ENCODE peak calls at places on chromosomes 16 and 17, in seven cellular contexts. F is cardiac muscle cell, Z is cardiac fibroblast, H is AG10803, U is Calu3, W is A549, P is Panc1. K is an unnamed sample.
A peak's percentile ranks its signal among the peaks of the same experiment; 100 is the strongest.

GRCh38 chr16:54175552-54176375 is 110.8 kb downstream of the IRX3 start:
- DNase-seq in F (no peak), Z (peak; percentile 8), H (peak; percentile 16), U (no peak), W (no peak), P (no peak), K (no peak)

GRCh38 chr17:31493656-31494155 is 102.2 kb downstream of the RAB11FIP4 start:
- DNase-seq in F (no peak), Z (no peak), H (no peak), U (no peak), W (no peak), P (no peak), K (no peak)

GRCh38 chr16:14061732-14062259 is 9.3 kb upstream of the MRTFB start:
- DNase-seq in F (no peak), Z (no peak), H (no peak), U (no peak), W (no peak), P (no peak), K (no peak)

GRCh38 chr16:81767987-81768592 is 11.0 kb upstream of the PLCG2 start:
- DNase-seq in F (no peak), Z (no peak), H (no peak), U (peak; percentile 54), W (peak; percentile 56), P (no peak), K (no peak)

GRCh38 chr16:84827131-84827574 is 7.4 kb downstream of the CRISPLD2 start:
- DNase-seq in F (peak; percentile 87), Z (peak; percentile 52), H (peak; percentile 65), U (no peak), W (no peak), P (no peak), K (peak; percentile 67)

GRCh38 chr16:68901910-68902309 is 58.6 kb downstream of the TANGO6 start:
- DNase-seq in F (no peak), Z (peak; percentile 55), H (peak; percentile 86), U (no peak), W (peak; percentile 13), P (no peak), K (no peak)

GRCh38 chr16:49664221-49665215 is 191.4 kb downstream of the ZNF423 start:
- DNase-seq in F (no peak), Z (no peak), H (no peak), U (no peak), W (no peak), P (no peak), K (no peak)

GRCh38 chr16:81517630-81518438 is 73.2 kb downstream of the CMIP start:
- DNase-seq in F (no peak), Z (peak; percentile 43), H (peak; percentile 77), U (no peak), W (no peak), P (no peak), K (no peak)

GRCh38 chr17:60039096-60039495 is 39.6 kb downstream of the HEATR6 start:
- DNase-seq in F (no peak), Z (no peak), H (peak; percentile 26), U (no peak), W (no peak), P (no peak), K (no peak)

GRCh38 chr17:11006530-11006929 is 168.6 kb upstream of the PIRT start:
- DNase-seq in F (no peak), Z (no peak), H (no peak), U (no peak), W (no peak), P (no peak), K (no peak)

GRCh38 chr17:19900809-19901208 is 33.1 kb upstream of the ULK2 start:
- DNase-seq in F (no peak), Z (no peak), H (no peak), U (no peak), W (no peak), P (no peak), K (no peak)

GRCh38 chr17:33241390-33241789 is 51.7 kb downstream of the ASIC2 start:
- DNase-seq in F (no peak), Z (peak; percentile 13), H (peak; percentile 40), U (no peak), W (peak; percentile 18), P (no peak), K (no peak)

GRCh38 chr17:2691069-2691871 is 20.3 kb downstream of the CLUH start:
- DNase-seq in F (no peak), Z (no peak), H (no peak), U (no peak), W (no peak), P (no peak), K (no peak)

GRCh38 chr17:6578491-6578890 is 22.1 kb upstream of the PITPNM3 start:
- DNase-seq in F (no peak), Z (no peak), H (no peak), U (no peak), W (no peak), P (no peak), K (no peak)

GRCh38 chr16:20114356-20114755 is 40.7 kb upstream of the GPR139 start:
- DNase-seq in F (no peak), Z (no peak), H (no peak), U (peak; percentile 63), W (peak; percentile 65), P (peak; percentile 69), K (no peak)

GRCh38 chr17:61593404-61593803 is 2.4 kb upstream of the NACA2 start:
- DNase-seq in F (no peak), Z (no peak), H (peak; percentile 38), U (no peak), W (no peak), P (no peak), K (no peak)

GRCh38 chr16:4089811-4090293 is 26.4 kb downstream of the ADCY9 start:
- DNase-seq in F (no peak), Z (no peak), H (no peak), U (no peak), W (no peak), P (no peak), K (no peak)

GRCh38 chr17:31621566-31621965 is 230.1 kb downstream of the RAB11FIP4 start:
- DNase-seq in F (no peak), Z (no peak), H (no peak), U (no peak), W (no peak), P (no peak), K (no peak)

GRCh38 chr17:55057184-55057583 is 88.6 kb downstream of the STXBP4 start:
- DNase-seq in F (no peak), Z (no peak), H (no peak), U (no peak), W (no peak), P (no peak), K (no peak)

GRCh38 chr17:21330436-21331160 is 45.6 kb upstream of the KCNJ12 start:
- DNase-seq in F (no peak), Z (no peak), H (no peak), U (no peak), W (no peak), P (no peak), K (no peak)

GRCh38 chr17:73420897-73421296 is 109.1 kb upstream of the CDC42EP4 start:
- DNase-seq in F (no peak), Z (peak; percentile 18), H (no peak), U (peak; percentile 25), W (peak; percentile 65), P (no peak), K (no peak)

GRCh38 chr17:36509272-36509985 is 22.9 kb downstream of the ZNHIT3 start:
- DNase-seq in F (no peak), Z (no peak), H (no peak), U (no peak), W (no peak), P (no peak), K (no peak)

GRCh38 chr17:74711058-74711824 is 1.5 kb downstream of the CD300LF start:
- DNase-seq in F (no peak), Z (no peak), H (no peak), U (no peak), W (no peak), P (no peak), K (no peak)

GRCh38 chr16:85437161-85438052 is 175.7 kb upstream of the GSE1 start:
- DNase-seq in F (no peak), Z (no peak), H (no peak), U (peak; percentile 48), W (no peak), P (no peak), K (peak; percentile 70)

GRCh38 chr16:46883690-46884512 is at the start of gene GPT2:
- DNase-seq in F (peak; percentile 99), Z (peak; percentile 93), H (peak; percentile 95), U (peak; percentile 100), W (peak; percentile 95), P (peak; percentile 48), K (peak; percentile 99)
- TF ChIP-seq CTCF in F (no peak), Z (no peak), H (peak; percentile 0), U (peak; percentile 13), W (no peak), P (no peak), K (peak; percentile 24)

DNA sequence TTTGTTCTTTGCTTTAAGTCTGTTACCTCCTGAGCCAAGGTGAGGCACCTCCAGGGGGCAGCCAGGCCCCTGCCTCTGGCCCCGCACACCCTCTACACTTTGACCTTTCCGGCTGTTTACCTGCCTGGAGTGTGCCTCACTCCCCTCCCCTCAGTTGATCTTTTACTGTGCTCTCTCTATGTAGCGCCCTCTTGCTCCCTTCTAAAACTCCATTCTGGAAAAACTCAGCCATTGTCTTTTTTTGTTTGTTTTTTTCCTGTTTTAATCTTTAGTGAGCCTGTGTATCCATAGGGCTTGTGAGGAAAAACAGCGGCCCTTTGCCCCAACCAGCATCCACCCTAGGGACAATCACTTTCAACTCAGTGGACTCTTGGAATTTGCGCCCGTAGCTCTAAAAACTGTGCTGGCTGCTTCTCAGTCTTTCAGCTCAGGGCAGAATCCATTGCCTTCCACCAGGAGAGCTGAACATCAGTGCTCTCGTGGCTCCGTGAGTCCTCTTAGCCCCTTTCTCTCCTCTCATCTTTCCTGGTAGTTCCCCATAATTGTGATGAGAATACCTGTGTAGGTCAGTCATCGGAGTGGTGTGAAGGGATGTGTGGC is 4.3 kb downstream of the AMDHD2 start:
- DNase-seq in F (no peak), Z (no peak), H (no peak), U (no peak), W (no peak), P (no peak), K (no peak)
- TF ChIP-seq CTCF in F (no peak), Z (no peak), H (no peak), U (no peak), W (no peak), P (no peak), K (no peak)

GRCh38 chr17:65219124-65219523 is 82.0 kb downstream of the RGS9 start:
- DNase-seq in F (no peak), Z (peak; percentile 18), H (no peak), U (no peak), W (peak; percentile 19), P (no peak), K (no peak)
- TF ChIP-seq CTCF in F (peak; percentile 29), Z (peak; percentile 38), H (peak; percentile 25), U (no peak), W (peak; percentile 20), P (no peak), K (no peak)

DNA sequence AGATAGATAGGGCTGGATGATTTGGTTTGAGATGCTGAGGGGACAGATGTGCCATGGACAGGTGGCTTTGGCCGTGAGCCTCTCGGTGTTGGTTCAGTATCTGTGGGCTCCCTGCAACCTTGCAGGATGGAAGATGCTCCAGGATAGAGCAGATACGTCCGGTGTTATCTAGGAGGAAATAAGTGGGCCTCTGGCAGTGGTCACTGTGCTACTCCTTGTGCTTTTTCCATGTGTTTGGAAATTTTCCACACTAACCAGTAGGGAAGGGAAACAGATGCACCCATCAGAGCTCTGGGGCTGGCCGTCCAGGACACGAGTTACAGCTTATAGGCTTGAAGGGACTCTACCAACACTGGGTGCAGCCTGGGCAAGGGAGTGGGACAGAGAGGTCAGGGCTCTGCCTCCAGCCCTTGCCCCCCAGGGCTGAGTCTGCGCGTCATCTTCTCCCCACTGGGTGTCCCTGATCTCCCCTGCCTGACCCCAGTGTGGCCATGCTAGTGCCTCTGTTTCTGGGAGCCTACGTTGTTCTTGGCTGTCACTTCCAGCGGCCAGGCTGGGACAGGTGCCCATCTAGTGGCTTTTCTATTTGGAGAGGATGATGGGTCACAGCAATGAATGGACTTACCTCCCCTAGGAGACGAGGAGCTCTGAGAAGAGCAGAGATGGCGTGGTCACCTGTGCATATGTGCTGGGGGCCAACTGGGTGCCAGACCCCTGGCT is 166.9 kb downstream of the SEC14L1 start:
- DNase-seq in F (no peak), Z (no peak), H (peak; percentile 10), U (no peak), W (no peak), P (no peak), K (no peak)
- TF ChIP-seq CTCF in F (no peak), Z (no peak), H (no peak), U (no peak), W (no peak), P (no peak), K (no peak)

K was measured in glutamatergic neuron.